ENCODE peak calls at places on chromosome 10, in six cellular contexts. One of them, this sample, is unnamed.
A peak's percentile ranks its signal among the peaks of the same experiment; 100 is the strongest.

GRCh38 chr10:104297697-104298660 is 29.0 kb downstream of the GSTO2 start:
- DNase-seq in MM.1S: no peak
- DNase-seq in GM23248: peak; percentile 46
- DNase-seq in mammary epithelial cell: no peak
- DNase-seq in K562: peak; percentile 65
- DNase-seq in neural progenitor cell: peak; percentile 69
- DNase-seq in this sample: no peak

GRCh38 chr10:6177880-6178281 is 24.9 kb upstream of the PFKFB3 start:
- DNase-seq in MM.1S: no peak
- DNase-seq in GM23248: no peak
- DNase-seq in mammary epithelial cell: no peak
- DNase-seq in K562: no peak
- DNase-seq in neural progenitor cell: no peak
- DNase-seq in this sample: no peak

GRCh38 chr10:1255166-1255565 is 199.0 kb downstream of the WDR37 start:
- DNase-seq in MM.1S: no peak
- DNase-seq in GM23248: no peak
- DNase-seq in mammary epithelial cell: no peak
- DNase-seq in K562: no peak
- DNase-seq in neural progenitor cell: no peak
- DNase-seq in this sample: no peak

GRCh38 chr10:13917791-13918190 is 331.0 kb downstream of the PRPF18 start:
- DNase-seq in MM.1S: no peak
- DNase-seq in GM23248: no peak
- DNase-seq in mammary epithelial cell: no peak
- DNase-seq in K562: no peak
- DNase-seq in neural progenitor cell: no peak
- DNase-seq in this sample: no peak

GRCh38 chr10:51766423-51767145 is 67.2 kb upstream of the CSTF2T start:
- DNase-seq in MM.1S: no peak
- DNase-seq in GM23248: no peak
- DNase-seq in mammary epithelial cell: no peak
- DNase-seq in K562: no peak
- DNase-seq in neural progenitor cell: no peak
- DNase-seq in this sample: no peak

GRCh38 chr10:84574101-84574500 is 245.7 kb downstream of the CCSER2 start:
- DNase-seq in MM.1S: no peak
- DNase-seq in GM23248: peak; percentile 14
- DNase-seq in mammary epithelial cell: peak; percentile 5
- DNase-seq in K562: no peak
- DNase-seq in neural progenitor cell: no peak
- DNase-seq in this sample: no peak

GRCh38 chr10:132458595-132459251 is 61.7 kb downstream of the PWWP2B start:
- DNase-seq in MM.1S: no peak
- DNase-seq in GM23248: peak; percentile 55
- DNase-seq in mammary epithelial cell: no peak
- DNase-seq in K562: peak; percentile 49
- DNase-seq in neural progenitor cell: peak; percentile 73
- DNase-seq in this sample: peak; percentile 48

GRCh38 chr10:13993169-13993568 is 337.6 kb downstream of the FRMD4A start:
- DNase-seq in MM.1S: no peak
- DNase-seq in GM23248: peak; percentile 71
- DNase-seq in mammary epithelial cell: peak; percentile 72
- DNase-seq in K562: no peak
- DNase-seq in neural progenitor cell: no peak
- DNase-seq in this sample: no peak

GRCh38 chr10:93815304-93816091 is 57.8 kb downstream of the LGI1 start:
- DNase-seq in MM.1S: no peak
- DNase-seq in GM23248: no peak
- DNase-seq in mammary epithelial cell: peak; percentile 3
- DNase-seq in K562: peak; percentile 2
- DNase-seq in neural progenitor cell: peak; percentile 74
- DNase-seq in this sample: no peak

GRCh38 chr10:131933016-131933694 is 32.3 kb downstream of the PPP2R2D start:
- DNase-seq in MM.1S: no peak
- DNase-seq in GM23248: no peak
- DNase-seq in mammary epithelial cell: no peak
- DNase-seq in K562: peak; percentile 60
- DNase-seq in neural progenitor cell: no peak
- DNase-seq in this sample: no peak

GRCh38 chr10:14052926-14053325 is 277.8 kb downstream of the FRMD4A start:
- DNase-seq in MM.1S: no peak
- DNase-seq in GM23248: no peak
- DNase-seq in mammary epithelial cell: no peak
- DNase-seq in K562: no peak
- DNase-seq in neural progenitor cell: no peak
- DNase-seq in this sample: no peak

GRCh38 chr10:2392145-2392812 is 655.0 kb upstream of the ADARB2 start:
- DNase-seq in MM.1S: no peak
- DNase-seq in GM23248: no peak
- DNase-seq in mammary epithelial cell: no peak
- DNase-seq in K562: no peak
- DNase-seq in neural progenitor cell: no peak
- DNase-seq in this sample: no peak

GRCh38 chr10:3295501-3296005 is 123.0 kb upstream of the PITRM1 start:
- DNase-seq in MM.1S: no peak
- DNase-seq in GM23248: no peak
- DNase-seq in mammary epithelial cell: no peak
- DNase-seq in K562: no peak
- DNase-seq in neural progenitor cell: no peak
- DNase-seq in this sample: no peak

GRCh38 chr10:127880557-127880956 is 12.2 kb downstream of the CLRN3 start:
- DNase-seq in MM.1S: peak; percentile 25
- DNase-seq in GM23248: no peak
- DNase-seq in mammary epithelial cell: no peak
- DNase-seq in K562: no peak
- DNase-seq in neural progenitor cell: no peak
- DNase-seq in this sample: no peak

GRCh38 chr10:33115720-33116119 is 157.7 kb upstream of the ITGB1 start:
- DNase-seq in MM.1S: no peak
- DNase-seq in GM23248: peak; percentile 63
- DNase-seq in mammary epithelial cell: no peak
- DNase-seq in K562: no peak
- DNase-seq in neural progenitor cell: no peak
- DNase-seq in this sample: no peak

GRCh38 chr10:1266033-1266802 is 210.0 kb downstream of the WDR37 start:
- DNase-seq in MM.1S: no peak
- DNase-seq in GM23248: no peak
- DNase-seq in mammary epithelial cell: no peak
- DNase-seq in K562: no peak
- DNase-seq in neural progenitor cell: no peak
- DNase-seq in this sample: no peak

GRCh38 chr10:17655567-17656146 is 11.7 kb downstream of the STAM start:
- DNase-seq in MM.1S: no peak
- DNase-seq in GM23248: no peak
- DNase-seq in mammary epithelial cell: no peak
- DNase-seq in K562: peak; percentile 48
- DNase-seq in neural progenitor cell: no peak
- DNase-seq in this sample: peak; percentile 87

GRCh38 chr10:81724431-81724830 is 150.6 kb upstream of the NRG3 start:
- DNase-seq in MM.1S: peak; percentile 59
- DNase-seq in GM23248: no peak
- DNase-seq in mammary epithelial cell: no peak
- DNase-seq in K562: no peak
- DNase-seq in neural progenitor cell: no peak
- DNase-seq in this sample: no peak

DNA sequence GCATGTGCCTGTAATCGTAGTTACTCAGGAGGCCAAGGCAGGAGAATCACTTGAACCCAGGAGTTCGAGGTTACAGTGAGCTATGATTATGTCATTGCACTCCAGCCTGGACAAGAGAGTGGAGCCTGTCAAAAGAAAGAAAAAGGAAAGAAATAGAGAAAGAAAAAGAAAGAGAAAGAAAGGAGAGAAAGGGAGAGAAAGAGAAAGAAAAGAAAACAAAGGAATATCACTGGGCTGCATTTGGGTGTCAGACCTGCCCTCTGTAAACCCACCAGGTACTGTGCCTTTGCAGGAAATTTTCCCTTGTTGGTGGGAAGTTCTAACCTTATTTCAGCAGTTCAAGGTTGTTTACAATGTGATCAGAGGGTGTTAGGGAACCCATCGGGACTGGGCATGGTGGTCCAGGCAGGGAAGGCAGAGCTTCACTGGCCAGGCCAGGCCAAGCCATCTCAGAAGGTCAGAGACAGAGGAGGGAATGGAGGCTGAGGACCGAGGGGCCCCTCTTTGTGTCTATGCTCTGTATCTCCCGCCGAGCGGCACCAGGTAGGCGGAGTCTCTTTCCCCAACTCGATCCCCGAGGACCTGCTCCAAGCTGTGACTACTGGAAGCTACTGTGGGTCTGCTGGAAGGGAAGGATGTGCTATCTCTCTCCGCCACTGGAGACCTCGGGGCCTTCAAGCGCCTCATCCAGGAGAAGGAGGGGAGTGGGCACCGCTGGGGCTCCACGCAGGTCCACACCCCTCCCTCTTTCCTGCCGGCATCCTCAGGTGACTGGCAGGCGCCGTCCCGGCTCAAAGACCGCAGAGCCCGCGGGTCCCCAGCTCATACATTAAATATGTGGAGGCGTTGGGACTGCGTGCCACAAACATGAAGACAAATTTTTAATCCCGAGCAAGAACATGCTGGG is 15.2 kb upstream of the KAZALD1 start:
- DNase-seq in MM.1S: no peak
- DNase-seq in GM23248: peak; percentile 27
- DNase-seq in mammary epithelial cell: no peak
- DNase-seq in K562: peak; percentile 15
- DNase-seq in neural progenitor cell: peak; percentile 45
- DNase-seq in this sample: no peak
- H3K4me2 ChIP-seq in MM.1S: peak overlapping the region; percentile 24
- H3K4me2 ChIP-seq in GM23248: no peak overlapping the region
- H3K4me2 ChIP-seq in mammary epithelial cell: no peak overlapping the region
- H3K4me2 ChIP-seq in K562: peak overlapping the region; percentile 25
- H3K4me2 ChIP-seq in neural progenitor cell: peak overlapping the region; percentile 58
- H3K4me2 ChIP-seq in this sample: no peak overlapping the region

GRCh38 chr10:124558339-124558685 is 96.7 kb downstream of the LHPP start:
- DNase-seq in MM.1S: no peak
- DNase-seq in GM23248: no peak
- DNase-seq in mammary epithelial cell: no peak
- DNase-seq in K562: no peak
- DNase-seq in neural progenitor cell: no peak
- DNase-seq in this sample: no peak

GRCh38 chr10:124558901-124559321 is 97.3 kb downstream of the LHPP start:
- DNase-seq in MM.1S: no peak
- DNase-seq in GM23248: peak; percentile 48
- DNase-seq in mammary epithelial cell: no peak
- DNase-seq in K562: no peak
- DNase-seq in neural progenitor cell: no peak
- DNase-seq in this sample: no peak

GRCh38 chr10:124559372-124560132 is 97.9 kb downstream of the LHPP start:
- DNase-seq in MM.1S: no peak
- DNase-seq in GM23248: no peak
- DNase-seq in mammary epithelial cell: no peak
- DNase-seq in K562: no peak
- DNase-seq in neural progenitor cell: no peak
- DNase-seq in this sample: no peak

GRCh38 chr10:124561206-124561605 is 99.6 kb downstream of the LHPP start:
- DNase-seq in MM.1S: no peak
- DNase-seq in GM23248: no peak
- DNase-seq in mammary epithelial cell: no peak
- DNase-seq in K562: no peak
- DNase-seq in neural progenitor cell: no peak
- DNase-seq in this sample: no peak

DNA sequence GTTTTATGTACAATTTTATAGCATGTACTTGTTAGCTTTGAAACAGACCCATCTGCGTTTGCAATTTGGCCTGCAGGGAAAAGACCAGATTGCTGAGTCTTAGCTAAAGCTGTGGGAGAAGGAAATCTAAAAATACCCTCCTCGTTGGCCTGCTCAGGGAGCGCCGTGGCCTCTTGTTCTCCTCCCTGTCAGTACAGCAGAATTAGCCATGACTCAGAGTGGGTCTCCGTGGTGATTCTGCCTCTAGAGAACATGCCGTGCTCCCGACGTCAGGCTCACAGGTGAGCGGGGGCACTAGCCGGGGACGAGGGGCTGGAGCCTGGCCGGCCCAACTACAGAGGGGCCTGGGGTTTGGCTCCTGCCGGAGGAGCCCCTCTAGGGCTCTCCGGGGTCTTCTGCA is 98.8 kb downstream of the LHPP start:
- DNase-seq in MM.1S: no peak
- DNase-seq in GM23248: peak; percentile 82
- DNase-seq in mammary epithelial cell: no peak
- DNase-seq in K562: no peak
- DNase-seq in neural progenitor cell: no peak
- DNase-seq in this sample: no peak
- TF ChIP-seq EZH2 in MM.1S: no peak
- TF ChIP-seq EZH2 in GM23248: no peak
- TF ChIP-seq EZH2 in mammary epithelial cell: no peak
- TF ChIP-seq EZH2 in K562: no peak
- TF ChIP-seq EZH2 in neural progenitor cell: no peak
- TF ChIP-seq EZH2 in this sample: no peak

GRCh38 chr10:48604408-48605263 is at the start of gene ARHGAP22:
- DNase-seq in MM.1S: peak; percentile 58
- DNase-seq in GM23248: peak; percentile 86
- DNase-seq in mammary epithelial cell: peak; percentile 61
- DNase-seq in K562: peak; percentile 27
- DNase-seq in neural progenitor cell: peak; percentile 62
- DNase-seq in this sample: peak; percentile 41

GRCh38 chr10:48605786-48606529 is 1.1 kb upstream of the ARHGAP22 start:
- DNase-seq in MM.1S: no peak
- DNase-seq in GM23248: peak; percentile 77
- DNase-seq in mammary epithelial cell: peak; percentile 70
- DNase-seq in K562: no peak
- DNase-seq in neural progenitor cell: no peak
- DNase-seq in this sample: no peak

GRCh38 chr10:48606530-48607355 is 1.9 kb upstream of the ARHGAP22 start:
- DNase-seq in MM.1S: no peak
- DNase-seq in GM23248: peak; percentile 99
- DNase-seq in mammary epithelial cell: peak; percentile 94
- DNase-seq in K562: no peak
- DNase-seq in neural progenitor cell: no peak
- DNase-seq in this sample: peak; percentile 77

GRCh38 chr10:48604039-48604407 is 850 bp downstream of the ARHGAP22 start:
- DNase-seq in MM.1S: no peak
- DNase-seq in GM23248: peak; percentile 16
- DNase-seq in mammary epithelial cell: no peak
- DNase-seq in K562: no peak
- DNase-seq in neural progenitor cell: no peak
- DNase-seq in this sample: no peak

DNA sequence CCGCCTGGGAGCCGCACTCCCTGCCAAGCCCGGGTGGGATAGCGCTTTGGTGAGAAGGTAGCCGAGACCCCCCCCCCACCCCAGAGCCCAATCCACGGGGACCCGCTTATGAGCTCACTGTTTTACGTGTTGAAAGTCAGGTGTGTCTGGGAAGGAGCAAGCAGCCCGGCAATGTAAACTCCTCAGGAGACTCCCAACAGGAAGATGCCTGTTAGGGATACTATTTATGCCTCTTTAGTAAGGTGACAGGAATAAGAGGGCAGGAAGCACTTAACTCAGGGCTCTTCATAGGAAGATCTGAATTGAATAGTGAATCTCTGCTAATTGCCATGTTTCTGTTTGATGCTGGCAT is 367 bp upstream of the ARHGAP22 start:
- DNase-seq in MM.1S: no peak
- DNase-seq in GM23248: peak; percentile 41
- DNase-seq in mammary epithelial cell: peak; percentile 44
- DNase-seq in K562: no peak
- DNase-seq in neural progenitor cell: no peak
- DNase-seq in this sample: no peak
- H3K4me2 ChIP-seq in MM.1S: peak overlapping the region; percentile 100
- H3K4me2 ChIP-seq in GM23248: peak overlapping the region; percentile 97
- H3K4me2 ChIP-seq in mammary epithelial cell: peak overlapping the region; percentile 92
- H3K4me2 ChIP-seq in K562: no peak overlapping the region
- H3K4me2 ChIP-seq in neural progenitor cell: peak overlapping the region; percentile 80
- H3K4me2 ChIP-seq in this sample: peak overlapping the region; percentile 97

GRCh38 chr10:100568937-100569336 is 33.2 kb downstream of the HIF1AN start:
- DNase-seq in MM.1S: no peak
- DNase-seq in GM23248: no peak
- DNase-seq in mammary epithelial cell: no peak
- DNase-seq in K562: no peak
- DNase-seq in neural progenitor cell: no peak
- DNase-seq in this sample: no peak
- TF ChIP-seq EZH2 in MM.1S: no peak
- TF ChIP-seq EZH2 in GM23248: no peak
- TF ChIP-seq EZH2 in mammary epithelial cell: no peak
- TF ChIP-seq EZH2 in K562: no peak
- TF ChIP-seq EZH2 in neural progenitor cell: no peak
- TF ChIP-seq EZH2 in this sample: no peak